ENCODE peak calls at places on chromosomes 5 and 9, in eight cellular contexts. N is stimulated activated CD8-positive, alpha-beta memory T cell treated with anti-CD3 and anti-CD28 coated beads, Interleukin-7, amount 100 ng/mL, for 4 hours; K is Right ventricle myocardium superior; Q is frontal cortex; T is stimulated activated CD4-positive, alpha-beta T cell treated with anti-CD3 and anti-CD28 coated beads, Interleukin-12 subunit alpha, Interleukin-12 subunit beta, amount 100 ng/mL, for 48 hours; D is KG1; O is activated gamma-delta T cell treated with Interleukin-2 at 50 U/mL for 16 hours; X is tibial artery. U is an unnamed sample.

GRCh38 chr9:70170151-70170795 is 88.5 kb upstream of the SMC5 start:
- DNase-seq in T (no peak), D (no peak), Q (no peak), K (no peak), X (no peak), N (no peak), O (no peak), U (no peak)

GRCh38 chr9:6567140-6567591 is 78.4 kb downstream of the GLDC start:
- DNase-seq in N (no peak), T (peak; percentile 13), K (no peak), O (no peak), X (no peak), D (no peak), Q (no peak), U (no peak)

GRCh38 chr9:37988602-37989001 is 80.4 kb downstream of the SHB start:
- DNase-seq in Q (no peak), D (no peak), T (no peak), X (no peak), K (no peak), N (no peak), O (no peak), U (no peak)

GRCh38 chr5:72486371-72486770 is 20.8 kb downstream of the ZNF366 start:
- DNase-seq in T (no peak), X (no peak), O (no peak), N (no peak), K (no peak), Q (no peak), D (no peak), U (no peak)

GRCh38 chr5:96509313-96509712 is 76.3 kb upstream of the PCSK1 start:
- DNase-seq in N (no peak), O (no peak), K (no peak), Q (no peak), T (no peak), D (no peak), X (no peak), U (no peak)

GRCh38 chr5:127029513-127030258 is 672 bp downstream of the MARCHF3 start:
- DNase-seq in N (no peak), D (no peak), X (peak; percentile 74), K (peak; percentile 63), O (peak; percentile 25), T (peak; percentile 37), Q (no peak), U (peak; percentile 11)

GRCh38 chr9:37667706-37668672 is 17.2 kb downstream of the FRMPD1 start:
- DNase-seq in O (no peak), X (no peak), T (no peak), K (no peak), N (no peak), D (no peak), Q (no peak), U (no peak)

GRCh38 chr5:176851871-176852270 is 41.5 kb downstream of the UNC5A start:
- DNase-seq in O (no peak), X (no peak), T (no peak), Q (no peak), K (no peak), D (no peak), N (no peak), U (no peak)

GRCh38 chr9:133822439-133823065 is 84.4 kb upstream of the SARDH start:
- DNase-seq in N (no peak), Q (no peak), X (no peak), K (no peak), D (no peak), T (no peak), O (no peak), U (no peak)

GRCh38 chr9:83238871-83239624 is 176.1 kb upstream of the RASEF start:
- DNase-seq in N (no peak), X (no peak), D (peak; percentile 20), T (no peak), O (no peak), K (no peak), Q (no peak), U (no peak)

GRCh38 chr5:110651507-110651906 is 75.0 kb downstream of the TMEM232 start:
- DNase-seq in N (no peak), Q (no peak), O (no peak), X (no peak), T (no peak), D (no peak), K (no peak), U (no peak)

GRCh38 chr5:13566903-13567339 is 377.6 kb downstream of the DNAH5 start:
- DNase-seq in D (no peak), O (no peak), K (no peak), N (no peak), X (no peak), T (no peak), Q (no peak), U (no peak)

GRCh38 chr5:140868721-140869554 is at the start of gene PCDHA11:
- DNase-seq in N (no peak), X (no peak), O (no peak), T (no peak), D (no peak), Q (peak; percentile 52), K (no peak), U (no peak)

GRCh38 chr5:5014836-5015235 is 125.3 kb upstream of the ADAMTS16 start:
- DNase-seq in D (no peak), O (no peak), K (no peak), Q (no peak), T (no peak), N (no peak), X (no peak), U (no peak)

GRCh38 chr5:150513375-150514309 is 5.7 kb downstream of the NDST1 start:
- DNase-seq in N (no peak), T (no peak), O (no peak), X (no peak), K (no peak), Q (no peak), D (no peak), U (no peak)

GRCh38 chr5:177957241-177957640 is 38.8 kb downstream of the PROP1 start:
- DNase-seq in O (no peak), K (no peak), D (no peak), N (no peak), T (no peak), X (no peak), Q (no peak), U (no peak)

GRCh38 chr5:122077451-122078115 is 476 bp downstream of the LOX start:
- DNase-seq in O (no peak), T (no peak), X (peak; percentile 66), N (no peak), K (peak; percentile 52), D (no peak), Q (no peak), U (no peak)

GRCh38 chr9:117704024-117704575 is at the start of gene TLR4:
- DNase-seq in T (no peak), Q (no peak), X (peak; percentile 83), N (no peak), O (no peak), K (peak; percentile 79), D (peak; percentile 17), U (no peak)

U was measured in NCI-H1930.